ENCODE peak calls at places on chromosome 2, in seven cellular contexts. I is BJ, M is GM10248, O is H9, T is endothelial cell, Y is IMR-90, C is GM20000. F is an unnamed sample.
A peak's percentile ranks its signal among the peaks of the same experiment; 100 is the strongest.

GRCh38 chr2:31049264-31049663 is 89.0 kb downstream of the GALNT14 start:
- DNase-seq in I (no peak), M (no peak), O (no peak), T (no peak), Y (no peak), C (no peak), F (no peak)

GRCh38 chr2:189163889-189164288 is 15.7 kb downstream of the COL5A2 start:
- DNase-seq in I (peak; percentile 84), M (no peak), O (no peak), T (no peak), Y (peak; percentile 85), C (no peak), F (no peak)

GRCh38 chr2:42636956-42637355 is 68.5 kb downstream of the MTA3 start:
- DNase-seq in I (no peak), M (no peak), O (no peak), T (no peak), Y (no peak), C (no peak), F (no peak)

GRCh38 chr2:174841931-174842330 is 77.7 kb upstream of the CHRNA1 start:
- DNase-seq in I (no peak), M (no peak), O (no peak), T (no peak), Y (no peak), C (no peak), F (no peak)

GRCh38 chr2:234289789-234290188 is 207.1 kb downstream of the ARL4C start:
- DNase-seq in I (no peak), M (no peak), O (no peak), T (no peak), Y (peak; percentile 88), C (peak; percentile 12), F (no peak)

GRCh38 chr2:224038049-224038829 is 847 bp downstream of the SERPINE2 start:
- DNase-seq in I (no peak), M (peak; percentile 32), O (peak; percentile 63), T (peak; percentile 51), Y (peak; percentile 13), C (peak; percentile 54), F (no peak)

GRCh38 chr2:29777164-29777563 is 144.2 kb downstream of the ALK start:
- DNase-seq in I (no peak), M (no peak), O (no peak), T (no peak), Y (peak; percentile 8), C (no peak), F (no peak)

GRCh38 chr2:45855374-45855773 is 203.9 kb downstream of the PRKCE start:
- DNase-seq in I (no peak), M (no peak), O (no peak), T (no peak), Y (peak; percentile 28), C (no peak), F (no peak)

GRCh38 chr2:59353301-59353921 is 1112.3 kb upstream of the FANCL start:
- DNase-seq in I (no peak), M (no peak), O (no peak), T (no peak), Y (no peak), C (no peak), F (no peak)

GRCh38 chr2:198059800-198060199 is 255.4 kb downstream of the PLCL1 start:
- DNase-seq in I (no peak), M (no peak), O (no peak), T (no peak), Y (no peak), C (no peak), F (no peak)

GRCh38 chr2:48483506-48483905 is 46.4 kb upstream of the STON1 start:
- DNase-seq in I (no peak), M (no peak), O (no peak), T (no peak), Y (peak; percentile 63), C (no peak), F (no peak)

GRCh38 chr2:182866461-182867369 is at the start of gene FRZB:
- DNase-seq in I (no peak), M (peak; percentile 33), O (peak; percentile 73), T (peak; percentile 62), Y (peak; percentile 73), C (peak; percentile 27), F (no peak)

GRCh38 chr2:86048888-86049287 is 56.8 kb downstream of the POLR1A start:
- DNase-seq in I (no peak), M (no peak), O (peak; percentile 10), T (no peak), Y (no peak), C (no peak), F (no peak)

GRCh38 chr2:168490015-168490874 is 34.2 kb downstream of the CERS6 start:
- DNase-seq in I (no peak), M (peak; percentile 65), O (no peak), T (no peak), Y (peak; percentile 34), C (peak; percentile 59), F (no peak)

GRCh38 chr2:170235860-170236638 is 58.1 kb downstream of the MYO3B start:
- DNase-seq in I (no peak), M (peak; percentile 45), O (peak; percentile 50), T (peak; percentile 76), Y (peak; percentile 54), C (peak; percentile 45), F (no peak)

GRCh38 chr2:230661072-230661957 is 51.3 kb upstream of the CAB39 start:
- DNase-seq in I (no peak), M (no peak), O (no peak), T (no peak), Y (no peak), C (no peak), F (no peak)

GRCh38 chr2:204971219-204971907 is 426.1 kb downstream of the PARD3B start:
- DNase-seq in I (no peak), M (no peak), O (no peak), T (no peak), Y (no peak), C (no peak), F (no peak)

GRCh38 chr2:28972778-28973335 is 8.2 kb upstream of the TOGARAM2 start:
- DNase-seq in I (no peak), M (no peak), O (no peak), T (no peak), Y (no peak), C (no peak), F (no peak)

GRCh38 chr2:86518498-86518897 is 44.7 kb downstream of the CHMP3 start:
- DNase-seq in I (no peak), M (no peak), O (no peak), T (no peak), Y (no peak), C (no peak), F (no peak)

GRCh38 chr2:214203744-214204289 is 207.0 kb upstream of the VWC2L start:
- DNase-seq in I (no peak), M (no peak), O (peak; percentile 29), T (no peak), Y (peak; percentile 45), C (no peak), F (no peak)

GRCh38 chr2:150234787-150235512 is 252.5 kb downstream of the RND3 start:
- DNase-seq in I (peak; percentile 85), M (no peak), O (no peak), T (no peak), Y (peak; percentile 93), C (no peak), F (peak; percentile 77)

GRCh38 chr2:153354406-153354805 is 124.2 kb downstream of the RPRM start:
- DNase-seq in I (no peak), M (no peak), O (no peak), T (no peak), Y (no peak), C (no peak), F (no peak)

GRCh38 chr2:236512902-236513433 is 56.7 kb upstream of the ACKR3 start:
- DNase-seq in I (no peak), M (peak; percentile 72), O (peak; percentile 84), T (peak; percentile 59), Y (peak; percentile 34), C (peak; percentile 84), F (no peak)

GRCh38 chr2:20398956-20399567 is 47.8 kb upstream of the RHOB start:
- DNase-seq in I (no peak), M (no peak), O (no peak), T (no peak), Y (peak; percentile 68), C (no peak), F (no peak)

GRCh38 chr2:210112871-210113270 is 58.3 kb downstream of the KANSL1L start:
- DNase-seq in I (no peak), M (no peak), O (no peak), T (no peak), Y (no peak), C (no peak), F (no peak)

GRCh38 chr2:14633031-14633430 is 514 bp downstream of the LRATD1 start:
- DNase-seq in I (no peak), M (peak; percentile 9), O (no peak), T (peak; percentile 11), Y (no peak), C (no peak), F (no peak)

GRCh38 chr2:219656523-219656922 is 29.1 kb downstream of the SLC4A3 start:
- DNase-seq in I (no peak), M (no peak), O (no peak), T (no peak), Y (peak; percentile 58), C (no peak), F (no peak)

GRCh38 chr2:186713664-186714063 is 19.8 kb downstream of the FAM171B start:
- DNase-seq in I (no peak), M (no peak), O (no peak), T (no peak), Y (no peak), C (no peak), F (no peak)

DNA sequence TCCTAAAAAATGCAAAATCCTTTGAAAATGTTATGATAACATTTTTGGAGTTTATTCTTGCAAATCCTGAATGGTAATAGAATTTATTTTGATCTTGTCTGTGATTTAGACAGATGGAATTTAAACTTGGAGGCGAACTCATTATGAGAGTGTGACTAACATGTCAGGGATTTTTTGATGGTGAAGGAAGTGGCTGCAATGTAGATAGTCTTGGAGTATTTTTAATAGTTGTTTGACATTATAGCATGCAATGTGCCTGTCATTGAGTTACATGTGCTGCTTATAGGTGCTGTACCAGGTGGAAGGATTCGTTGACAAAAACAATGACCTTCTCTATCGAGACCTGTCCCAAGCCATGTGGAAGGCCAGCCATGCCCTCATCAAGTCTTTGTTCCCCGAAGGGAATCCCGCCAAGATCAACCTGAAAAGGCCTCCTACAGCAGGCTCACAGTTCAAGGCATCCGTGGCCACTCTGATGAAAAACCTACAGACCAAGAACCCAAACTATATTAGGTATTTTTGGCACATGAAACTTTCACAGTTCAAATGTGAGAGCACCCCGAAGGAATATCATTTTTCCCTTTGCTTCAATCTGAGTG is 141.8 kb downstream of the MYO1B start:
- DNase-seq in I (peak; percentile 58), M (no peak), O (no peak), T (no peak), Y (peak; percentile 89), C (no peak), F (peak; percentile 80)
- TF ChIP-seq CTCF in I (no peak), M (no peak), O (no peak), T (no peak), Y (no peak), C (no peak), F (no peak)

GRCh38 chr2:240774856-240775255 is 45.2 kb downstream of the KIF1A start:
- DNase-seq in I (no peak), M (no peak), O (no peak), T (no peak), Y (no peak), C (no peak), F (no peak)
- TF ChIP-seq CTCF in I (no peak), M (no peak), O (no peak), T (no peak), Y (no peak), C (no peak), F (no peak)

GRCh38 chr2:64327510-64328414 is 126.2 kb upstream of the LGALSL start:
- DNase-seq in I (no peak), M (peak; percentile 41), O (peak; percentile 46), T (no peak), Y (no peak), C (peak; percentile 36), F (no peak)
- TF ChIP-seq CTCF in I (peak; percentile 31), M (peak; percentile 38), O (peak; percentile 45), T (no peak), Y (peak; percentile 34), C (peak; percentile 24), F (peak; percentile 45)

GRCh38 chr2:1590611-1591460 is 153.5 kb downstream of the PXDN start:
- DNase-seq in I (no peak), M (no peak), O (peak; percentile 63), T (no peak), Y (no peak), C (no peak), F (no peak)
- TF ChIP-seq CTCF in I (no peak), M (no peak), O (peak; percentile 41), T (no peak), Y (no peak), C (no peak), F (no peak)